ENCODE peak calls at places on chromosomes 3 and 15, in five cellular contexts. One of them, this sample, is unnamed.

GRCh38 chr15:41984622-41985021 is 12.3 kb upstream of the EHD4 start:
- DNase-seq in brain microvascular endothelial cell: no peak
- DNase-seq in cardiac muscle cell: no peak
- DNase-seq in CD4-positive, CD25-positive, alpha-beta regulatory T cell: no peak
- DNase-seq in RWPE2: no peak
- DNase-seq in this sample: no peak

GRCh38 chr3:168442502-168442901 is 346.8 kb upstream of the GOLIM4 start:
- DNase-seq in RWPE2: no peak
- DNase-seq in CD4-positive, CD25-positive, alpha-beta regulatory T cell: no peak
- DNase-seq in brain microvascular endothelial cell: no peak
- DNase-seq in cardiac muscle cell: no peak
- DNase-seq in this sample: no peak

GRCh38 chr3:45979378-45979777 is 16.2 kb downstream of the FYCO1 start:
- DNase-seq in brain microvascular endothelial cell: no peak
- DNase-seq in CD4-positive, CD25-positive, alpha-beta regulatory T cell: peak
- DNase-seq in cardiac muscle cell: no peak
- DNase-seq in RWPE2: no peak
- DNase-seq in this sample: no peak

GRCh38 chr15:83108266-83109219 is 1.1 kb downstream of the TM6SF1 start:
- DNase-seq in RWPE2: no peak
- DNase-seq in brain microvascular endothelial cell: no peak
- DNase-seq in cardiac muscle cell: peak
- DNase-seq in CD4-positive, CD25-positive, alpha-beta regulatory T cell: peak
- DNase-seq in this sample: peak

GRCh38 chr15:65613365-65613764 is 2.4 kb upstream of the INTS14 start:
- DNase-seq in cardiac muscle cell: no peak
- DNase-seq in CD4-positive, CD25-positive, alpha-beta regulatory T cell: no peak
- DNase-seq in brain microvascular endothelial cell: no peak
- DNase-seq in RWPE2: no peak
- DNase-seq in this sample: no peak

GRCh38 chr3:181956122-181956521 is 244.4 kb downstream of the SOX2 start:
- DNase-seq in cardiac muscle cell: no peak
- DNase-seq in RWPE2: no peak
- DNase-seq in CD4-positive, CD25-positive, alpha-beta regulatory T cell: no peak
- DNase-seq in brain microvascular endothelial cell: no peak
- DNase-seq in this sample: no peak

GRCh38 chr3:15815696-15816095 is 17.9 kb upstream of the ANKRD28 start:
- DNase-seq in CD4-positive, CD25-positive, alpha-beta regulatory T cell: peak
- DNase-seq in cardiac muscle cell: peak
- DNase-seq in RWPE2: no peak
- DNase-seq in brain microvascular endothelial cell: no peak
- DNase-seq in this sample: no peak

GRCh38 chr3:62318752-62319569 is 54.4 kb downstream of the FEZF2 start:
- DNase-seq in brain microvascular endothelial cell: peak
- DNase-seq in cardiac muscle cell: peak
- DNase-seq in CD4-positive, CD25-positive, alpha-beta regulatory T cell: peak
- DNase-seq in RWPE2: peak
- DNase-seq in this sample: peak

GRCh38 chr15:74541494-74542191 is 623 bp downstream of the ARID3B start:
- DNase-seq in cardiac muscle cell: peak
- DNase-seq in RWPE2: no peak
- DNase-seq in brain microvascular endothelial cell: peak
- DNase-seq in CD4-positive, CD25-positive, alpha-beta regulatory T cell: peak
- DNase-seq in this sample: peak

GRCh38 chr3:17742837-17743659 is 617 bp upstream of the TBC1D5 start:
- DNase-seq in brain microvascular endothelial cell: peak
- DNase-seq in CD4-positive, CD25-positive, alpha-beta regulatory T cell: no peak
- DNase-seq in cardiac muscle cell: no peak
- DNase-seq in RWPE2: no peak
- DNase-seq in this sample: no peak

GRCh38 chr3:141058996-141059395 is 7.8 kb downstream of the SPSB4 start:
- DNase-seq in cardiac muscle cell: no peak
- DNase-seq in brain microvascular endothelial cell: no peak
- DNase-seq in RWPE2: no peak
- DNase-seq in CD4-positive, CD25-positive, alpha-beta regulatory T cell: no peak
- DNase-seq in this sample: no peak

GRCh38 chr3:108486910-108487309 is 23.5 kb downstream of the MYH15 start:
- DNase-seq in CD4-positive, CD25-positive, alpha-beta regulatory T cell: no peak
- DNase-seq in cardiac muscle cell: peak
- DNase-seq in RWPE2: no peak
- DNase-seq in brain microvascular endothelial cell: peak
- DNase-seq in this sample: peak

GRCh38 chr15:86572368-86572841 is 492.7 kb downstream of the AGBL1 start:
- DNase-seq in RWPE2: peak
- DNase-seq in cardiac muscle cell: no peak
- DNase-seq in CD4-positive, CD25-positive, alpha-beta regulatory T cell: no peak
- DNase-seq in brain microvascular endothelial cell: no peak
- DNase-seq in this sample: no peak

GRCh38 chr3:113927556-113927955 is 20.3 kb upstream of the ZDHHC23 start:
- DNase-seq in brain microvascular endothelial cell: no peak
- DNase-seq in RWPE2: no peak
- DNase-seq in cardiac muscle cell: no peak
- DNase-seq in CD4-positive, CD25-positive, alpha-beta regulatory T cell: peak
- DNase-seq in this sample: no peak

GRCh38 chr3:43732747-43733425 is 42.1 kb downstream of the ABHD5 start:
- DNase-seq in brain microvascular endothelial cell: no peak
- DNase-seq in cardiac muscle cell: no peak
- DNase-seq in CD4-positive, CD25-positive, alpha-beta regulatory T cell: no peak
- DNase-seq in RWPE2: no peak
- DNase-seq in this sample: no peak

GRCh38 chr3:159451067-159451466 is 537.6 kb upstream of the IL12A start:
- DNase-seq in cardiac muscle cell: no peak
- DNase-seq in RWPE2: no peak
- DNase-seq in CD4-positive, CD25-positive, alpha-beta regulatory T cell: no peak
- DNase-seq in brain microvascular endothelial cell: no peak
- DNase-seq in this sample: no peak

GRCh38 chr3:115814778-115815380 is 191.6 kb downstream of the GAP43 start:
- DNase-seq in cardiac muscle cell: peak
- DNase-seq in RWPE2: no peak
- DNase-seq in CD4-positive, CD25-positive, alpha-beta regulatory T cell: peak
- DNase-seq in brain microvascular endothelial cell: peak
- DNase-seq in this sample: peak

GRCh38 chr3:159969-160368 is 36.6 kb upstream of the CHL1 start:
- DNase-seq in RWPE2: no peak
- DNase-seq in cardiac muscle cell: no peak
- DNase-seq in brain microvascular endothelial cell: no peak
- DNase-seq in CD4-positive, CD25-positive, alpha-beta regulatory T cell: no peak
- DNase-seq in this sample: no peak

GRCh38 chr3:167684389-167684993 is 30.7 kb upstream of the WDR49 start:
- DNase-seq in brain microvascular endothelial cell: peak
- DNase-seq in CD4-positive, CD25-positive, alpha-beta regulatory T cell: peak
- DNase-seq in cardiac muscle cell: peak
- DNase-seq in RWPE2: no peak
- DNase-seq in this sample: peak

GRCh38 chr3:133401374-133402135 is 1.7 kb downstream of the BFSP2 start:
- DNase-seq in brain microvascular endothelial cell: no peak
- DNase-seq in cardiac muscle cell: peak
- DNase-seq in CD4-positive, CD25-positive, alpha-beta regulatory T cell: no peak
- DNase-seq in RWPE2: no peak
- DNase-seq in this sample: peak

GRCh38 chr15:65096481-65097385 is 18.3 kb downstream of the UBAP1L start:
- DNase-seq in RWPE2: peak
- DNase-seq in cardiac muscle cell: no peak
- DNase-seq in brain microvascular endothelial cell: no peak
- DNase-seq in CD4-positive, CD25-positive, alpha-beta regulatory T cell: no peak
- DNase-seq in this sample: no peak

GRCh38 chr15:70827721-70828120 is 26.2 kb downstream of the LARP6 start:
- DNase-seq in CD4-positive, CD25-positive, alpha-beta regulatory T cell: no peak
- DNase-seq in RWPE2: no peak
- DNase-seq in cardiac muscle cell: no peak
- DNase-seq in brain microvascular endothelial cell: no peak
- DNase-seq in this sample: no peak

GRCh38 chr15:43105077-43105769 is 615 bp downstream of the UBR1 start:
- DNase-seq in CD4-positive, CD25-positive, alpha-beta regulatory T cell: peak
- DNase-seq in RWPE2: no peak
- DNase-seq in cardiac muscle cell: no peak
- DNase-seq in brain microvascular endothelial cell: no peak
- DNase-seq in this sample: no peak

GRCh38 chr3:18351823-18352744 is 73.1 kb downstream of the SATB1 start:
- DNase-seq in brain microvascular endothelial cell: no peak
- DNase-seq in RWPE2: no peak
- DNase-seq in CD4-positive, CD25-positive, alpha-beta regulatory T cell: no peak
- DNase-seq in cardiac muscle cell: no peak
- DNase-seq in this sample: no peak

GRCh38 chr15:95429345-95429744 is 901.2 kb upstream of the NR2F2 start:
- DNase-seq in cardiac muscle cell: no peak
- DNase-seq in CD4-positive, CD25-positive, alpha-beta regulatory T cell: no peak
- DNase-seq in brain microvascular endothelial cell: no peak
- DNase-seq in RWPE2: no peak
- DNase-seq in this sample: no peak

GRCh38 chr3:135125171-135125801 is 330.2 kb downstream of the EPHB1 start:
- DNase-seq in CD4-positive, CD25-positive, alpha-beta regulatory T cell: peak
- DNase-seq in brain microvascular endothelial cell: peak
- DNase-seq in RWPE2: no peak
- DNase-seq in cardiac muscle cell: peak
- DNase-seq in this sample: no peak

GRCh38 chr15:77671274-77672056 is 38.8 kb upstream of the LINGO1 start:
- DNase-seq in cardiac muscle cell: no peak
- DNase-seq in CD4-positive, CD25-positive, alpha-beta regulatory T cell: no peak
- DNase-seq in RWPE2: no peak
- DNase-seq in brain microvascular endothelial cell: no peak
- DNase-seq in this sample: no peak

GRCh38 chr15:38378162-38378560 is 75.8 kb upstream of the FAM98B start:
- DNase-seq in CD4-positive, CD25-positive, alpha-beta regulatory T cell: no peak
- DNase-seq in brain microvascular endothelial cell: peak
- DNase-seq in cardiac muscle cell: peak
- DNase-seq in RWPE2: no peak
- DNase-seq in this sample: peak

GRCh38 chr3:32865364-32865763 is 47.6 kb downstream of the TRIM71 start:
- DNase-seq in cardiac muscle cell: peak
- DNase-seq in RWPE2: no peak
- DNase-seq in brain microvascular endothelial cell: no peak
- DNase-seq in CD4-positive, CD25-positive, alpha-beta regulatory T cell: no peak
- DNase-seq in this sample: no peak

GRCh38 chr15:100802421-100803157 is 77.0 kb upstream of the ALDH1A3 start:
- DNase-seq in cardiac muscle cell: no peak
- DNase-seq in RWPE2: no peak
- DNase-seq in CD4-positive, CD25-positive, alpha-beta regulatory T cell: no peak
- DNase-seq in brain microvascular endothelial cell: no peak
- DNase-seq in this sample: no peak

GRCh38 chr3:12658593-12659058 is 5.3 kb downstream of the RAF1 start:
- DNase-seq in CD4-positive, CD25-positive, alpha-beta regulatory T cell: no peak
- DNase-seq in cardiac muscle cell: peak
- DNase-seq in RWPE2: no peak
- DNase-seq in brain microvascular endothelial cell: no peak
- DNase-seq in this sample: no peak

GRCh38 chr3:184238246-184238818 is 8.9 kb downstream of the VWA5B2 start:
- DNase-seq in brain microvascular endothelial cell: no peak
- DNase-seq in RWPE2: no peak
- DNase-seq in cardiac muscle cell: no peak
- DNase-seq in CD4-positive, CD25-positive, alpha-beta regulatory T cell: no peak
- DNase-seq in this sample: no peak

GRCh38 chr15:63037996-63038720 is 4.4 kb upstream of the TPM1 start:
- DNase-seq in RWPE2: no peak
- DNase-seq in brain microvascular endothelial cell: no peak
- DNase-seq in cardiac muscle cell: no peak
- DNase-seq in CD4-positive, CD25-positive, alpha-beta regulatory T cell: no peak
- DNase-seq in this sample: no peak

GRCh38 chr3:187267306-187267705 is 24.2 kb downstream of the MASP1 start:
- DNase-seq in cardiac muscle cell: peak
- DNase-seq in CD4-positive, CD25-positive, alpha-beta regulatory T cell: no peak
- DNase-seq in RWPE2: no peak
- DNase-seq in brain microvascular endothelial cell: no peak
- DNase-seq in this sample: no peak

GRCh38 chr3:5791558-5791957 is 604.1 kb downstream of the EDEM1 start:
- DNase-seq in RWPE2: no peak
- DNase-seq in cardiac muscle cell: no peak
- DNase-seq in CD4-positive, CD25-positive, alpha-beta regulatory T cell: no peak
- DNase-seq in brain microvascular endothelial cell: no peak
- DNase-seq in this sample: no peak

DNA sequence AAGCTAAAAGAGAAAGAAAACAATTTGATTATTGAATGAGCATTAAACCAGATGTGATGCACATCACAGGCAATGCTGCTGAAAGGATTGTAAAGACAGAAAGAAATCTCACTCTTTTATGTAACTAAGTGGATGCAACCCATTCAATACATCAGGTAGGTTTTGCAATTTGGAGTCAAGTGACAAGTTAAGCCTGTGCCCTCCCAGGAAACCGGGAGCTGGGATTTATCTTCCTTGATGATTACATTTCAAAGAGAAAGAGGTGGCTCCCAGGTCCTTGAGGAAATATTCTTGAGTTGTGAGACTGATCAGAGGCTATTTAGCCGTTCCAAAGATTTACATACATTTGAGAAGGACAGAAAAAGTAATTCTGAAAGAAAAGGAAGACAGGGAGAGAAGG is 219.0 kb upstream of the PROK2 start:
- DNase-seq in CD4-positive, CD25-positive, alpha-beta regulatory T cell: no peak
- DNase-seq in RWPE2: no peak
- DNase-seq in brain microvascular endothelial cell: no peak
- DNase-seq in cardiac muscle cell: no peak
- DNase-seq in this sample: no peak
- H3K27ac ChIP-seq in CD4-positive, CD25-positive, alpha-beta regulatory T cell: no peak
- H3K27ac ChIP-seq in RWPE2: no peak
- H3K27ac ChIP-seq in brain microvascular endothelial cell: no peak
- H3K27ac ChIP-seq in cardiac muscle cell: no peak
- H3K27ac ChIP-seq in this sample: no peak

GRCh38 chr15:81303241-81304225 is 20.4 kb downstream of the STARD5 start:
- DNase-seq in brain microvascular endothelial cell: peak
- DNase-seq in cardiac muscle cell: peak
- DNase-seq in RWPE2: peak
- DNase-seq in CD4-positive, CD25-positive, alpha-beta regulatory T cell: peak
- DNase-seq in this sample: no peak
- H3K27ac ChIP-seq in brain microvascular endothelial cell: no peak
- H3K27ac ChIP-seq in cardiac muscle cell: no peak
- H3K27ac ChIP-seq in RWPE2: no peak
- H3K27ac ChIP-seq in CD4-positive, CD25-positive, alpha-beta regulatory T cell: peak
- H3K27ac ChIP-seq in this sample: peak

DNA sequence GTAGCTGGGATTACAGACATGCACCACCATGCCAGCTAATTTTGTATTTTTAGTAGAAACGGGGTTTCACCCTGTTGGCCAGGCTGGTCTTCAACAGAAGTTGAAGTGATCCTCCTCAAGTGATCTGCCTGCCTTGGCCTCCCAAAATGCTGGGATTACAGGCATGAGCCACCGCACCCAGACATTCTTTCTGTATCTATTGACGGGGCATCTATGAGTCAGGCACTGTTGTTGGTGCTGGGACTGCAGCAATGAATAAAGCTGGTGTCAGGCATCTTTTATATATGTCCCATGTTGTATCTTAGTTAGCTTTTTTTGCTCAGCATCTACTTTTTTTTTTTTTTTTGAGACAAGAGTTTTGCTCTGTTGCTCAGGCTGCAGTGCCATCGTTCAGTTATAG is 47.6 kb upstream of the ULK4 start:
- DNase-seq in CD4-positive, CD25-positive, alpha-beta regulatory T cell: no peak
- DNase-seq in brain microvascular endothelial cell: no peak
- DNase-seq in cardiac muscle cell: peak
- DNase-seq in RWPE2: no peak
- DNase-seq in this sample: no peak
- H3K27ac ChIP-seq in CD4-positive, CD25-positive, alpha-beta regulatory T cell: no peak
- H3K27ac ChIP-seq in brain microvascular endothelial cell: no peak
- H3K27ac ChIP-seq in cardiac muscle cell: no peak
- H3K27ac ChIP-seq in RWPE2: no peak
- H3K27ac ChIP-seq in this sample: no peak

GRCh38 chr3:142601713-142602112 is 5.5 kb downstream of the PLS1 start:
- DNase-seq in cardiac muscle cell: no peak
- DNase-seq in CD4-positive, CD25-positive, alpha-beta regulatory T cell: no peak
- DNase-seq in RWPE2: no peak
- DNase-seq in brain microvascular endothelial cell: no peak
- DNase-seq in this sample: no peak
- H3K27ac ChIP-seq in cardiac muscle cell: no peak
- H3K27ac ChIP-seq in CD4-positive, CD25-positive, alpha-beta regulatory T cell: no peak
- H3K27ac ChIP-seq in RWPE2: no peak
- H3K27ac ChIP-seq in brain microvascular endothelial cell: no peak
- H3K27ac ChIP-seq in this sample: no peak

This sample was measured in heart right ventricle.